ENCODE peak calls at places on chromosome 14, in four cellular contexts. T, P, U and R are unnamed samples.

GRCh38 chr14:20742132-20742531 is 3.6 kb upstream of the EDDM3A start:
- DNase-seq in P (no peak), U (no peak), T (no peak), R (no peak)

GRCh38 chr14:50062438-50063039 is 53.8 kb downstream of the VCPKMT start:
- DNase-seq in U (no peak), P (peak), T (no peak), R (peak)

GRCh38 chr14:102870994-102871831 is 51.2 kb upstream of the AMN start:
- DNase-seq in T (no peak), P (no peak), U (no peak), R (no peak)

GRCh38 chr14:96567289-96567899 is 65.2 kb downstream of the PAPOLA start:
- DNase-seq in U (no peak), T (no peak), P (no peak), R (peak)

GRCh38 chr14:84482256-84483071 is 1047.5 kb upstream of the FLRT2 start:
- DNase-seq in U (no peak), T (peak), P (no peak), R (no peak)

GRCh38 chr14:92449404-92449975 is 64.1 kb upstream of the RIN3 start:
- DNase-seq in U (no peak), P (no peak), T (no peak), R (no peak)

GRCh38 chr14:71487941-71488340 is 444.3 kb upstream of the RGS6 start:
- DNase-seq in U (no peak), T (no peak), P (no peak), R (no peak)

GRCh38 chr14:81655423-81656314 is 122.0 kb upstream of the SEL1L start:
- DNase-seq in T (no peak), U (no peak), P (no peak), R (peak)

GRCh38 chr14:76924363-76925151 is 98.3 kb downstream of the LRRC74A start:
- DNase-seq in U (peak), T (no peak), P (no peak), R (no peak)

GRCh38 chr14:47194051-47194450 is 481.4 kb downstream of the MDGA2 start:
- DNase-seq in P (no peak), T (no peak), U (no peak), R (no peak)

GRCh38 chr14:43031598-43031997 is 1424.9 kb downstream of the LRFN5 start:
- DNase-seq in T (no peak), P (no peak), U (no peak), R (no peak)

GRCh38 chr14:68390731-68391130 is 402.1 kb downstream of the ZFP36L1 start:
- DNase-seq in U (peak), T (no peak), P (no peak), R (no peak)

GRCh38 chr14:95337052-95337595 is 17.4 kb upstream of the CLMN start:
- DNase-seq in T (no peak), U (no peak), P (no peak), R (no peak)

GRCh38 chr14:53126705-53127104 is 26.4 kb downstream of the DDHD1 start:
- DNase-seq in P (no peak), U (peak), T (no peak), R (no peak)

GRCh38 chr14:68268719-68269118 is 449.1 kb downstream of the RAD51B start:
- DNase-seq in T (no peak), U (no peak), P (no peak), R (peak)

GRCh38 chr14:51369814-51370213 is 129.8 kb downstream of the TMX1 start:
- DNase-seq in U (no peak), T (no peak), P (no peak), R (peak)

GRCh38 chr14:62189698-62190097 is 427.5 kb downstream of the SNAPC1 start:
- DNase-seq in P (no peak), T (no peak), U (peak), R (no peak)

GRCh38 chr14:73455294-73455693 is 3.1 kb downstream of the NUMB start:
- DNase-seq in U (no peak), P (no peak), T (no peak), R (peak)

GRCh38 chr14:24329736-24330135 is 5.1 kb downstream of the ADCY4 start:
- DNase-seq in U (no peak), T (no peak), P (no peak), R (no peak)

GRCh38 chr14:55512421-55512820 is 67.6 kb upstream of the KTN1 start:
- DNase-seq in P (no peak), U (no peak), T (no peak), R (no peak)

GRCh38 chr14:56703947-56704346 is 106.3 kb downstream of the OTX2 start:
- DNase-seq in U (no peak), P (no peak), T (no peak), R (no peak)

GRCh38 chr14:102140027-102140749 is 491 bp downstream of the WDR20 start:
- DNase-seq in P (no peak), U (peak), T (no peak), R (peak)